ENCODE peak calls at places on chromosomes 6 and 20, in six cellular contexts. U is GF-D8; B is GM20000; J is activated T-cell treated with anti-CD3 and anti-CD28 coated beads, Interleukin-2, amount 50 U/mL, for 72 hours; R is neural progenitor cell; A is iPS-NIHi11. M is an unnamed sample.

GRCh38 chr6:42551202-42551601 is 12.6 kb upstream of the UBR2 start:
- DNase-seq in U (no peak), B (no peak), J (no peak), R (no peak), A (no peak), M (no peak)

GRCh38 chr6:135592276-135592675 is 94.7 kb upstream of the AHI1 start:
- DNase-seq in U (no peak), B (no peak), J (no peak), R (no peak), A (no peak), M (no peak)

GRCh38 chr20:4161447-4162251 is 146.3 kb upstream of the RNF24 start:
- DNase-seq in U (no peak), B (no peak), J (peak), R (no peak), A (peak), M (no peak)

GRCh38 chr6:153038378-153038777 is 35.9 kb upstream of the MTRF1L start:
- DNase-seq in U (no peak), B (no peak), J (no peak), R (no peak), A (no peak), M (no peak)

GRCh38 chr20:13839421-13840092 is 54.7 kb downstream of the NDUFAF5 start:
- DNase-seq in U (no peak), B (no peak), J (no peak), R (peak), A (no peak), M (no peak)

GRCh38 chr20:53609501-53610445 is 16.1 kb upstream of the ZNF217 start:
- DNase-seq in U (peak), B (no peak), J (peak), R (peak), A (no peak), M (peak)

GRCh38 chr6:36067374-36068011 is 39.9 kb downstream of the MAPK14 start:
- DNase-seq in U (no peak), B (no peak), J (no peak), R (no peak), A (no peak), M (no peak)

GRCh38 chr6:163998496-163998895 is 584.0 kb downstream of the QKI start:
- DNase-seq in U (no peak), B (no peak), J (no peak), R (no peak), A (no peak), M (no peak)

GRCh38 chr20:5749512-5750490 is at the start of gene SHLD1:
- DNase-seq in U (peak), B (peak), J (peak), R (peak), A (peak), M (peak)

GRCh38 chr6:107820571-107821261 is 3.4 kb downstream of the SCML4 start:
- DNase-seq in U (no peak), B (no peak), J (peak), R (peak), A (no peak), M (no peak)

GRCh38 chr6:152948150-152948768 is 34.6 kb downstream of the FBXO5 start:
- DNase-seq in U (no peak), B (peak), J (no peak), R (peak), A (peak), M (no peak)

GRCh38 chr6:89281779-89282246 is 33.3 kb downstream of the GABRR2 start:
- DNase-seq in U (peak), B (peak), J (peak), R (peak), A (peak), M (peak)

GRCh38 chr20:4242376-4242775 is 227.0 kb upstream of the RNF24 start:
- DNase-seq in U (no peak), B (no peak), J (no peak), R (no peak), A (no peak), M (no peak)

GRCh38 chr20:49786671-49787370 is 25.8 kb upstream of the SLC9A8 start:
- DNase-seq in U (no peak), B (no peak), J (no peak), R (no peak), A (peak), M (no peak)

GRCh38 chr6:57021086-57021720 is 25.3 kb upstream of the KIAA1586 start:
- DNase-seq in U (peak), B (peak), J (no peak), R (peak), A (peak), M (peak)

GRCh38 chr6:786946-787763 is 94.2 kb upstream of the EXOC2 start:
- DNase-seq in U (no peak), B (peak), J (no peak), R (peak), A (peak), M (no peak)

GRCh38 chr6:35678021-35678654 is 10.6 kb downstream of the FKBP5 start:
- DNase-seq in U (no peak), B (no peak), J (no peak), R (no peak), A (no peak), M (no peak)

GRCh38 chr6:170129691-170130171 is 161.1 kb downstream of the DLL1 start:
- DNase-seq in U (no peak), B (no peak), J (no peak), R (no peak), A (no peak), M (no peak)

M was measured in GM06990.